ENCODE peak calls at places on chromosomes 16 and 17, in six cellular contexts. One of them, this sample, is unnamed. For H3K27me3 and H3K9me3, the result is how much of the 10 kb centered on the place peaks cover.

GRCh38 chr16:87100306-87101058 is 216.7 kb downstream of the C16orf95 start:
- DNase-seq in neural progenitor cell: peak
- DNase-seq in GM23248: no peak
- DNase-seq in PC-3: no peak
- DNase-seq in HCT116: no peak
- DNase-seq in fibroblast of lung: no peak
- DNase-seq in this sample: no peak

GRCh38 chr16:10729649-10730048 is 14.0 kb upstream of the NUBP1 start:
- DNase-seq in neural progenitor cell: peak
- DNase-seq in GM23248: peak
- DNase-seq in PC-3: peak
- DNase-seq in HCT116: peak
- DNase-seq in fibroblast of lung: peak
- DNase-seq in this sample: peak

GRCh38 chr16:47944589-47944988 is 211.2 kb downstream of the ABCC12 start:
- DNase-seq in neural progenitor cell: no peak
- DNase-seq in GM23248: no peak
- DNase-seq in PC-3: no peak
- DNase-seq in HCT116: no peak
- DNase-seq in fibroblast of lung: no peak
- DNase-seq in this sample: no peak

GRCh38 chr17:82281502-82282238 is 8.2 kb upstream of the CSNK1D start:
- DNase-seq in neural progenitor cell: no peak
- DNase-seq in GM23248: peak
- DNase-seq in PC-3: peak
- DNase-seq in HCT116: peak
- DNase-seq in fibroblast of lung: peak
- DNase-seq in this sample: no peak

GRCh38 chr16:73064227-73064995 is 16.5 kb upstream of the ZFHX3 start:
- DNase-seq in neural progenitor cell: no peak
- DNase-seq in GM23248: peak
- DNase-seq in PC-3: no peak
- DNase-seq in HCT116: no peak
- DNase-seq in fibroblast of lung: peak
- DNase-seq in this sample: peak

GRCh38 chr17:31738488-31738887 is 120.6 kb downstream of the COPRS start:
- DNase-seq in neural progenitor cell: no peak
- DNase-seq in GM23248: no peak
- DNase-seq in PC-3: no peak
- DNase-seq in HCT116: no peak
- DNase-seq in fibroblast of lung: no peak
- DNase-seq in this sample: no peak

GRCh38 chr16:89303604-89304003 is 86.1 kb downstream of the ZNF778 start:
- DNase-seq in neural progenitor cell: no peak
- DNase-seq in GM23248: no peak
- DNase-seq in PC-3: no peak
- DNase-seq in HCT116: no peak
- DNase-seq in fibroblast of lung: no peak
- DNase-seq in this sample: no peak

GRCh38 chr17:54111576-54111975 is 288.8 kb downstream of the KIF2B start:
- DNase-seq in neural progenitor cell: no peak
- DNase-seq in GM23248: no peak
- DNase-seq in PC-3: no peak
- DNase-seq in HCT116: no peak
- DNase-seq in fibroblast of lung: no peak
- DNase-seq in this sample: no peak

GRCh38 chr16:27651299-27651698 is 101.4 kb downstream of the KATNIP start:
- DNase-seq in neural progenitor cell: no peak
- DNase-seq in GM23248: no peak
- DNase-seq in PC-3: no peak
- DNase-seq in HCT116: no peak
- DNase-seq in fibroblast of lung: no peak
- DNase-seq in this sample: no peak
- H3K9ac ChIP-seq in neural progenitor cell: no peak
- H3K9ac ChIP-seq in GM23248: no peak
- H3K9ac ChIP-seq in PC-3: no peak
- H3K9ac ChIP-seq in HCT116: no peak
- H3K9ac ChIP-seq in fibroblast of lung: no peak
- H3K9ac ChIP-seq in this sample: no peak

GRCh38 chr17:34582901-34583245 is 3.5 kb downstream of the TMEM132E start:
- DNase-seq in neural progenitor cell: no peak
- DNase-seq in GM23248: no peak
- DNase-seq in PC-3: no peak
- DNase-seq in HCT116: no peak
- DNase-seq in fibroblast of lung: no peak
- DNase-seq in this sample: no peak
- H3K27me3 ChIP-seq in neural progenitor cell: half or more
- H3K27me3 ChIP-seq in GM23248: half or more
- H3K27me3 ChIP-seq in PC-3: half or more
- H3K27me3 ChIP-seq in HCT116: under half
- H3K27me3 ChIP-seq in fibroblast of lung: under half
- H3K27me3 ChIP-seq in this sample: under half

DNA sequence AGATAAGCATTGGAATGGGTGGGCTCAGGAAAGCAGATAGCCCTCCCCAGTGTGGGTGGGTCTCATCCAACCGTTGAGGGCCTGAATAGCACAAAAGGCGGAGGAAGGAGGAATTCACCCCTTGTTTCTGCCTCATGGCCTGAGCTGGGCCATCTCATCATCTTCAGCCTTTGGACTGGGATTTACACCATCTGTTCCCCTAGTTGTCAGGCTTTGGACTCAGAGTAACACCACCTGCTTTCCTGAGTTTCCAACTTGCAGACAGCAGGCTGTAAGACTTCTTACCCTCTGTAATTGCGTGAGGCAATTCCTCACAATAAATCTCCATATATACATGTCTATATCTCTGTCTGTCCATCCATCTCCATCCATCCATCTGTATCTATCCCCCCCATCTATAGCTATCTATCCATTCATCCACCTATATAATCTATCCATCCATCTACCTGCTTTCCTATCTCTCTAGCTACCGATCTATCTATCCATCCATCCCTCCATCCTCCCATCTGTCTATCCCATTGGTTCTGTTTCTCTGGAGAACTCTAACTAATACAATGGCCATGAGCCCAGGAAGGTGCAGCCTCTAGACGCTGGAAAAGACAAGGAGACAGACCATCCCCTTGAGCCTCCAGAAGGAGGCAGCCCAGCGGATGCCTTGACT is 21.3 kb downstream of the DNAH17 start:
- DNase-seq in neural progenitor cell: no peak
- DNase-seq in GM23248: no peak
- DNase-seq in PC-3: no peak
- DNase-seq in HCT116: no peak
- DNase-seq in fibroblast of lung: no peak
- DNase-seq in this sample: no peak
- H3K9me3 ChIP-seq in neural progenitor cell: under half
- H3K9me3 ChIP-seq in GM23248: under half
- H3K9me3 ChIP-seq in PC-3: under half
- H3K9me3 ChIP-seq in HCT116: under half
- H3K9me3 ChIP-seq in fibroblast of lung: under half
- H3K9me3 ChIP-seq in this sample: under half

GRCh38 chr17:35387496-35387895 is 14.1 kb upstream of the SLFN11 start:
- DNase-seq in neural progenitor cell: no peak
- DNase-seq in GM23248: no peak
- DNase-seq in PC-3: no peak
- DNase-seq in HCT116: no peak
- DNase-seq in fibroblast of lung: no peak
- DNase-seq in this sample: no peak

GRCh38 chr17:35390663-35391062 is 17.2 kb upstream of the SLFN11 start:
- DNase-seq in neural progenitor cell: no peak
- DNase-seq in GM23248: no peak
- DNase-seq in PC-3: no peak
- DNase-seq in HCT116: no peak
- DNase-seq in fibroblast of lung: no peak
- DNase-seq in this sample: peak

GRCh38 chr17:35390156-35390555 is 16.7 kb upstream of the SLFN11 start:
- DNase-seq in neural progenitor cell: no peak
- DNase-seq in GM23248: no peak
- DNase-seq in PC-3: no peak
- DNase-seq in HCT116: no peak
- DNase-seq in fibroblast of lung: no peak
- DNase-seq in this sample: no peak
- H3K9ac ChIP-seq in neural progenitor cell: no peak
- H3K9ac ChIP-seq in GM23248: no peak
- H3K9ac ChIP-seq in PC-3: no peak
- H3K9ac ChIP-seq in HCT116: no peak
- H3K9ac ChIP-seq in fibroblast of lung: no peak
- H3K9ac ChIP-seq in this sample: no peak

DNA sequence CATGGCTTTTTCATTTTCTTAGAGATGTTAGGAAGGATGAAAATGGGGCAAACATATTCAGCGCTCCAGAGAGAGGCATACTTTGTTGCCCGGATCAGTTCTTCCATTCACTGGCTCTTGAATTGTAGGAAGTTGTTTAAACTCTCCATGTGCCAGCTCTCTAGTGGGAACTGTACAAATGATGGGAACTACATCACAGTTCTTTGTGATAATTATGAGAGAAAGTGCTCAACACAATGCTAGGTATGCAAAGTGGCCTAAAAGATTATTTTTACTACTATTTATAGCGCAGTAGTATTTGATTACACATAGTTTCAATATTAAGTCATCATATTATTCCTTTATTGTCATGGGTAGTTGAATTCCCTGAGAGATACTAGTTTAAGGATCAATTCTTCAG is 268.5 kb downstream of the RBFOX1 start:
- DNase-seq in neural progenitor cell: no peak
- DNase-seq in GM23248: no peak
- DNase-seq in PC-3: no peak
- DNase-seq in HCT116: no peak
- DNase-seq in fibroblast of lung: no peak
- DNase-seq in this sample: no peak
- H3K27me3 ChIP-seq in neural progenitor cell: under half
- H3K27me3 ChIP-seq in GM23248: under half
- H3K27me3 ChIP-seq in PC-3: under half
- H3K27me3 ChIP-seq in HCT116: under half
- H3K27me3 ChIP-seq in fibroblast of lung: under half
- H3K27me3 ChIP-seq in this sample: under half

GRCh38 chr16:22665048-22665797 is 148.7 kb upstream of the HS3ST2 start:
- DNase-seq in neural progenitor cell: no peak
- DNase-seq in GM23248: no peak
- DNase-seq in PC-3: no peak
- DNase-seq in HCT116: no peak
- DNase-seq in fibroblast of lung: no peak
- DNase-seq in this sample: no peak

GRCh38 chr16:22665803-22666202 is 148.2 kb upstream of the HS3ST2 start:
- DNase-seq in neural progenitor cell: no peak
- DNase-seq in GM23248: no peak
- DNase-seq in PC-3: no peak
- DNase-seq in HCT116: no peak
- DNase-seq in fibroblast of lung: no peak
- DNase-seq in this sample: no peak

GRCh38 chr16:22664561-22664997 is 149.4 kb upstream of the HS3ST2 start:
- DNase-seq in neural progenitor cell: no peak
- DNase-seq in GM23248: no peak
- DNase-seq in PC-3: peak
- DNase-seq in HCT116: no peak
- DNase-seq in fibroblast of lung: no peak
- DNase-seq in this sample: no peak

GRCh38 chr16:22663389-22664064 is 150.4 kb upstream of the HS3ST2 start:
- DNase-seq in neural progenitor cell: no peak
- DNase-seq in GM23248: no peak
- DNase-seq in PC-3: no peak
- DNase-seq in HCT116: no peak
- DNase-seq in fibroblast of lung: no peak
- DNase-seq in this sample: no peak

DNA sequence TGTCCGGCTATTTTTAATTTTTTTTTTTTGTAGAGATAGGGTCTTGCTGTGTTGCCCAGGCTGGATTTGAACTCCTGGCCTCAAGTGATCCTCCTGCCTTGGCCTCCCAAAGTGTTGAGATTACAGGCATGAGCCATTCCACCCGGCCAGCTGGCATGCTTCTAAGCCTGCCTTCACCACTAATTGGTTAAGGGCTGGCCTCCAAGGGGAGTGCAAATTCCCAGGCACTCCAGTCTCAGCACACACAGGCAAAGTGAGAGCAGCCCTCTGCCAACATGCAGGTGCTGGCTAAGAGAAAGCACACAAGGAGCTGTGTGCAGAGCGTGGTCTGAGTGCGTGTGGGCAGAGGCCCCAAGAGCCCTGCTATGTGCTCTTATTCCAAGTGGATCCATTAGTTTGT is 149.8 kb upstream of the HS3ST2 start:
- DNase-seq in neural progenitor cell: no peak
- DNase-seq in GM23248: no peak
- DNase-seq in PC-3: no peak
- DNase-seq in HCT116: no peak
- DNase-seq in fibroblast of lung: no peak
- DNase-seq in this sample: no peak
- H3K9me3 ChIP-seq in neural progenitor cell: under half
- H3K9me3 ChIP-seq in GM23248: under half
- H3K9me3 ChIP-seq in PC-3: under half
- H3K9me3 ChIP-seq in HCT116: under half
- H3K9me3 ChIP-seq in fibroblast of lung: under half
- H3K9me3 ChIP-seq in this sample: under half

GRCh38 chr17:2211661-2212327 is 91.8 kb downstream of the SMG6 start:
- DNase-seq in neural progenitor cell: no peak
- DNase-seq in GM23248: peak
- DNase-seq in PC-3: no peak
- DNase-seq in HCT116: no peak
- DNase-seq in fibroblast of lung: no peak
- DNase-seq in this sample: no peak

GRCh38 chr17:2214047-2214717 is 89.4 kb downstream of the SMG6 start:
- DNase-seq in neural progenitor cell: peak
- DNase-seq in GM23248: peak
- DNase-seq in PC-3: no peak
- DNase-seq in HCT116: no peak
- DNase-seq in fibroblast of lung: peak
- DNase-seq in this sample: peak

GRCh38 chr17:2210726-2211125 is 92.9 kb downstream of the SMG6 start:
- DNase-seq in neural progenitor cell: peak
- DNase-seq in GM23248: no peak
- DNase-seq in PC-3: no peak
- DNase-seq in HCT116: no peak
- DNase-seq in fibroblast of lung: no peak
- DNase-seq in this sample: no peak

GRCh38 chr17:2213291-2213960 is 90.2 kb downstream of the SMG6 start:
- DNase-seq in neural progenitor cell: no peak
- DNase-seq in GM23248: peak
- DNase-seq in PC-3: no peak
- DNase-seq in HCT116: no peak
- DNase-seq in fibroblast of lung: peak
- DNase-seq in this sample: peak

DNA sequence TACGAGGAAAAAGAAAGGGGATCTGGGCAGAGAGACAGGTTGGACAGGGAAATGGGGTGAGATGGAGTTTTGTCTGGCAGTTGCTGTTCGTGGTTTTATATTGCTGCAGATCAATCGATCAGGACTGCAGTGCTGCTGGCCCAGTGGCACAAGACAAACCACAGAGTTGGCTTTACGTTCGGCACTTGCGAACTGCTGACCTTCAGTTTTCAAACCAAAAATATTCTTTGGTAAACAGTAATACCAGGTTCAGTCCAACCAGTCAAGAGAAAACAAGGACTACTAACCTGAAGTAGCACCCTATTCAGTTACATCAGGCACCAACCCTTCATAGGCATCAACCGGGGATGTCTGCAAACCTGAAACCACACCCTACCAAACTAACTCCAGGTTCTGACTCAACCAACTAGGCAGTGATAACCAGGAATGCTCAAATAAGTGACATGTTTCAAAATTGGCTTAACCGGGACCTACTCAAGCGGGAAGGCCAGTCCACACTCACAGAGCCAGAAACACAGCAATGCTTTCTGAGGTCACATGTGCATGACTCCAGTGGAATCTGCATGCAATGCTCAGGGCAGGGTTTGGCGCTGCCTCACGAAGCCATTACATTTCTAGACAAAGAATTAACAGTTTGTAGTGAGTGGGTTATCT is 91.1 kb downstream of the SMG6 start:
- DNase-seq in neural progenitor cell: no peak
- DNase-seq in GM23248: peak
- DNase-seq in PC-3: peak
- DNase-seq in HCT116: no peak
- DNase-seq in fibroblast of lung: peak
- DNase-seq in this sample: peak
- H3K9ac ChIP-seq in neural progenitor cell: no peak
- H3K9ac ChIP-seq in GM23248: peak
- H3K9ac ChIP-seq in PC-3: no peak
- H3K9ac ChIP-seq in HCT116: no peak
- H3K9ac ChIP-seq in fibroblast of lung: no peak
- H3K9ac ChIP-seq in this sample: peak

This sample was measured in adipocyte.